ENCODE peak calls at places on chromosomes 5 and 9, in six cellular contexts. M is sigmoid colon, H is bronchial epithelial cell, V is uterus, I is left ventricle myocardium inferior, B is stomach. K is an unnamed sample. For H3K36me3, the result is how much of the 10 kb centered on the place peaks cover.

GRCh38 chr5:158120760-158121159 is 261.8 kb upstream of the CLINT1 start:
- DNase-seq in I (no peak), B (no peak), M (no peak), V (no peak), H (no peak), K (no peak)

GRCh38 chr5:9176641-9177040 is 369.2 kb downstream of the SEMA5A start:
- DNase-seq in M (no peak), H (no peak), I (no peak), V (no peak), B (no peak), K (no peak)

GRCh38 chr9:112032733-112033132 is 136.1 kb downstream of the UGCG start:
- DNase-seq in M (no peak), I (no peak), H (no peak), B (no peak), V (no peak), K (no peak)

GRCh38 chr5:87009146-87009545 is 258.5 kb upstream of the RASA1 start:
- DNase-seq in V (no peak), B (no peak), I (no peak), M (no peak), H (no peak), K (no peak)

GRCh38 chr5:122078116-122078865 is at the start of gene LOX:
- DNase-seq in M (peak), H (peak), I (peak), V (peak), B (peak), K (no peak)

GRCh38 chr5:137491121-137491520 is 8.0 kb downstream of the SPOCK1 start:
- DNase-seq in V (no peak), H (peak), M (no peak), B (no peak), I (no peak), K (no peak)

GRCh38 chr5:160272889-160273288 is 39.5 kb downstream of the CCNJL start:
- DNase-seq in B (no peak), M (no peak), V (no peak), H (no peak), I (no peak), K (no peak)

GRCh38 chr5:91074615-91075014 is 308.5 kb downstream of the ARRDC3 start:
- DNase-seq in I (no peak), V (no peak), H (peak), B (no peak), M (no peak), K (no peak)

GRCh38 chr5:37723147-37723961 is 116.5 kb downstream of the GDNF start:
- DNase-seq in V (no peak), B (no peak), I (no peak), H (no peak), M (peak), K (no peak)

GRCh38 chr5:956941-957729 is 51.5 kb upstream of the NKD2 start:
- DNase-seq in H (no peak), V (no peak), I (no peak), B (no peak), M (no peak), K (peak)

GRCh38 chr5:65475336-65475735 is 6.4 kb downstream of the ADAMTS6 start:
- DNase-seq in I (no peak), V (no peak), B (no peak), H (no peak), M (no peak), K (no peak)

GRCh38 chr9:135410421-135410820 is 69.2 kb upstream of the PPP1R26 start:
- DNase-seq in M (no peak), H (no peak), I (no peak), B (no peak), V (no peak), K (no peak)

GRCh38 chr9:68750786-68751185 is 45.7 kb downstream of the PIP5K1B start:
- DNase-seq in H (peak), M (no peak), B (no peak), V (no peak), I (no peak), K (no peak)

GRCh38 chr9:122614362-122614761 is at the start of gene OR1Q1:
- DNase-seq in I (no peak), B (no peak), M (no peak), H (no peak), V (no peak), K (no peak)

GRCh38 chr9:119184265-119184936 is 184.8 kb downstream of the BRINP1 start:
- DNase-seq in V (no peak), H (no peak), M (no peak), I (no peak), B (no peak), K (no peak)

GRCh38 chr9:133167096-133167695 is 3.5 kb upstream of the GBGT1 start:
- DNase-seq in B (no peak), I (no peak), M (no peak), H (no peak), V (no peak), K (no peak)

GRCh38 chr5:133423031-133423617 is 189.2 kb downstream of the FSTL4 start:
- DNase-seq in B (no peak), M (no peak), V (no peak), H (no peak), I (no peak), K (no peak)

GRCh38 chr5:27821681-27822080 is 783.3 kb upstream of the CDH9 start:
- DNase-seq in V (no peak), H (no peak), I (no peak), B (no peak), M (no peak), K (no peak)

GRCh38 chr5:154782812-154783592 is 27.8 kb downstream of the LARP1 start:
- DNase-seq in H (no peak), V (no peak), I (no peak), M (no peak), B (no peak), K (no peak)

GRCh38 chr9:76116913-76117312 is 226.4 kb downstream of the PCSK5 start:
- DNase-seq in V (no peak), H (peak), B (no peak), I (no peak), M (no peak), K (no peak)

GRCh38 chr5:153372433-153373167 is 117.9 kb upstream of the GRIA1 start:
- DNase-seq in H (peak), V (no peak), I (no peak), B (no peak), M (no peak), K (no peak)

GRCh38 chr9:119701651-119702050 is 332.4 kb upstream of the BRINP1 start:
- DNase-seq in I (no peak), V (no peak), B (no peak), H (no peak), M (no peak), K (no peak)

GRCh38 chr9:93127395-93127911 is 6.6 kb downstream of the NINJ1 start:
- DNase-seq in H (no peak), I (peak), M (peak), V (peak), B (no peak), K (no peak)

GRCh38 chr5:673837-674629 is 19.1 kb downstream of the TPPP start:
- DNase-seq in M (peak), H (no peak), I (peak), B (no peak), V (no peak), K (no peak)

GRCh38 chr9:69822091-69822750 is 1.6 kb downstream of the CFAP95 start:
- DNase-seq in B (no peak), I (no peak), M (no peak), V (no peak), H (peak), K (peak)

GRCh38 chr9:113675475-113675941 is 200.6 kb upstream of the ZNF618 start:
- DNase-seq in M (peak), V (peak), B (peak), H (peak), I (peak), K (no peak)

GRCh38 chr9:4299006-4299795 is 667 bp downstream of the GLIS3 start:
- DNase-seq in H (no peak), B (peak), I (peak), V (peak), M (peak), K (peak)

GRCh38 chr5:61969347-61969746 is 336.7 kb upstream of the KIF2A start:
- DNase-seq in B (no peak), I (no peak), M (no peak), H (peak), V (no peak), K (no peak)

GRCh38 chr9:108755979-108756378 is 99.8 kb downstream of the ACTL7B start:
- DNase-seq in V (no peak), M (no peak), I (no peak), B (no peak), H (no peak), K (no peak)

GRCh38 chr5:131635755-131636479 is 888 bp upstream of the RAPGEF6 start:
- DNase-seq in V (no peak), H (no peak), B (no peak), I (no peak), M (no peak), K (peak)

GRCh38 chr9:87063883-87064282 is 116.6 kb upstream of the GAS1 start:
- DNase-seq in V (peak), M (no peak), I (no peak), H (peak), B (no peak), K (no peak)

GRCh38 chr5:127875235-127876021 is 172.2 kb downstream of the CCDC192 start:
- DNase-seq in I (peak), H (peak), B (peak), M (no peak), V (peak), K (peak)

GRCh38 chr5:34833991-34834793 is 4.8 kb upstream of the TTC23L start:
- DNase-seq in H (peak), V (no peak), I (no peak), M (no peak), B (no peak), K (no peak)

GRCh38 chr5:179344301-179345178 is 721 bp downstream of the ADAMTS2 start:
- DNase-seq in I (no peak), M (no peak), V (no peak), H (no peak), B (no peak), K (no peak)
- H3K4me3 ChIP-seq in I (peak), M (peak), V (peak), H (no peak), B (peak), K (no peak)

GRCh38 chr9:107333363-107333762 is 50.3 kb downstream of the RAD23B start:
- DNase-seq in H (no peak), I (no peak), B (no peak), V (no peak), M (no peak), K (no peak)

GRCh38 chr9:107335331-107335730 is 52.3 kb downstream of the RAD23B start:
- DNase-seq in V (no peak), H (no peak), I (no peak), M (no peak), B (no peak), K (no peak)

GRCh38 chr9:107336718-107337360 is 53.8 kb downstream of the RAD23B start:
- DNase-seq in B (peak), I (no peak), M (no peak), H (peak), V (no peak), K (no peak)

GRCh38 chr9:107332883-107333282 is 49.8 kb downstream of the RAD23B start:
- DNase-seq in I (no peak), B (no peak), M (no peak), V (no peak), H (no peak), K (no peak)

GRCh38 chr9:107334103-107334776 is 51.2 kb downstream of the RAD23B start:
- DNase-seq in B (no peak), M (no peak), V (no peak), H (no peak), I (no peak), K (no peak)
- H3K36me3 ChIP-seq in B (half or more), M (under half), V (under half), H (under half), I (half or more), K (under half)

GRCh38 chr5:175849153-175849552 is 22.2 kb upstream of the CPLX2 start:
- DNase-seq in M (no peak), V (no peak), B (no peak), I (no peak), H (no peak), K (no peak)

GRCh38 chr5:175848676-175849075 is 22.7 kb upstream of the CPLX2 start:
- DNase-seq in B (no peak), H (no peak), M (no peak), I (no peak), V (no peak), K (no peak)

GRCh38 chr5:175846332-175846731 is 25.0 kb upstream of the CPLX2 start:
- DNase-seq in M (no peak), H (no peak), I (no peak), V (no peak), B (no peak), K (no peak)

GRCh38 chr5:175847061-175847460 is 24.3 kb upstream of the CPLX2 start:
- DNase-seq in H (no peak), V (no peak), M (no peak), B (no peak), I (no peak), K (no peak)

DNA sequence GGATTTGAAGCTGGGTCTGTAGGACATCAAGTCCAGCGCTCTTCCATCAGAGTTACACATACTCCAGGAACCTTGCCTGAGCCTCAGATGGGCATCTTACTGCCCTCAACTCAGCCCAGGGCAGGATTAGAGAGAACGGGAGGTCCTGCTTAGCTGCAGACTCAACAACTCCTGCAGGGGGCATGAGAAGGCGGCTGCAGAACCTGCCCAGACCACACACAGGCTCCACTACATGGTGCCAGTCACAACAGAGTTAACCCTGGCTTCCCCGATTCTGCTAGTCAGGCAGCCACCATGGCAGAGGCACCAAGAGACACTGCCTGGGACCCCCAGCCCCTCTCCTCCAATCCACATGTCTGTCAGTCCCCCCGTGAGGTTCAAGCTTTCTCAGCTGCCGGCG is 23.9 kb upstream of the CPLX2 start:
- DNase-seq in H (no peak), I (no peak), B (no peak), M (no peak), V (no peak), K (no peak)
- TF ChIP-seq CTCF in H (no peak), I (peak), B (no peak), M (no peak), V (no peak), K (peak)

GRCh38 chr5:59062986-59063683 is 480.3 kb downstream of the RAB3C start:
- DNase-seq in I (no peak), H (no peak), M (no peak), V (no peak), B (no peak), K (no peak)
- H3K4me3 ChIP-seq in I (no peak), H (no peak), M (no peak), V (no peak), B (no peak), K (no peak)

GRCh38 chr5:139148986-139149385 is 49.2 kb downstream of the SIL1 start:
- DNase-seq in I (no peak), M (no peak), B (no peak), H (peak), V (no peak), K (no peak)

GRCh38 chr5:139148306-139148705 is 49.9 kb downstream of the SIL1 start:
- DNase-seq in V (no peak), M (no peak), I (no peak), H (peak), B (peak), K (no peak)

GRCh38 chr5:139147743-139148079 is 50.5 kb downstream of the SIL1 start:
- DNase-seq in I (peak), V (peak), B (peak), M (peak), H (peak), K (no peak)

GRCh38 chr5:139150359-139150999 is 47.7 kb downstream of the SIL1 start:
- DNase-seq in I (no peak), V (no peak), M (no peak), B (no peak), H (no peak), K (no peak)

DNA sequence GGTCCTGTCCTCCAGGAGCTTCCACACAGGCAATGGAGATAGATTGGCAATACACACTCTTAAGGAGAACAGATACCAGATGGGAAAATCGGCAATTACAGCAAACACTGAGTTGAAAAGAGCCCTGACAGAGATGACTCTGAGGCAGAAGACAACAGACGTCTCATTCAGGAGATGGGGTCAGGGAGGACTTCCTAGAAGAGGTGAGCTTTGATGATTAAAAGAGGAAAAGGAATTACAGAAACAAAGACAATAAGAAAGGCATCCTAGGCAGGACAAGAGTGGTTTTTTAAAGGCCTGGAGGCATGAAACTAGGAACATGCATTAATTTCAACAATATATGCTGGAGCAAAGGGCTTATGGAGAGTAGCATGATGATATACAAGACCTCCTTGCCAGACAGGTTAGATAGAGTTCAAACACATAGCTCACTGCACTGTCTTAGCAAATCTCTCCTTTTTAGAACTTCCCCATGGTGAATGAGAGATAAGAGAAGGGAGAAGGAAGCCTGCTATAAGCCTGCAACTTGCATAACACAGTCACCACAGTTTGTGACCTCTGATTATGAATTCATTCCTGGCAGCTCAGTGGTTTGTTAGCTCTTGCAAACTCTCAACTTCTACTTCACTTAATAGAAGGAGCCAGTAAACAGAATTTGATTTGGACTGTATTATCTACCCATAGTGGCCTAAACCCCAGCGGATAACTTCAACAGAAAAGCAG is 48.5 kb downstream of the SIL1 start:
- DNase-seq in V (no peak), M (no peak), H (no peak), B (no peak), I (no peak), K (no peak)
- H3K36me3 ChIP-seq in V (under half), M (under half), H (under half), B (under half), I (under half), K (under half)

GRCh38 chr5:56314536-56314935 is 81.4 kb upstream of the ANKRD55 start:
- DNase-seq in I (peak), H (no peak), V (no peak), B (no peak), M (no peak), K (peak)
- TF ChIP-seq CTCF in I (peak), H (peak), V (no peak), B (no peak), M (no peak), K (peak)

GRCh38 chr5:141872496-141873356 is 5.5 kb downstream of the PCDH1 start:
- DNase-seq in B (no peak), M (no peak), V (peak), H (no peak), I (peak), K (no peak)

GRCh38 chr5:141870226-141870625 is 8.0 kb downstream of the PCDH1 start:
- DNase-seq in H (no peak), B (peak), I (peak), M (peak), V (no peak), K (no peak)

GRCh38 chr5:141873933-141874261 is 4.3 kb downstream of the PCDH1 start:
- DNase-seq in I (no peak), M (no peak), H (no peak), V (peak), B (no peak), K (no peak)

GRCh38 chr5:141870871-141871270 is 7.3 kb downstream of the PCDH1 start:
- DNase-seq in M (peak), I (peak), V (peak), B (peak), H (peak), K (no peak)

GRCh38 chr5:141871870-141872269 is 6.3 kb downstream of the PCDH1 start:
- DNase-seq in V (no peak), H (no peak), B (no peak), M (no peak), I (no peak), K (no peak)
- H3K4me3 ChIP-seq in V (no peak), H (no peak), B (no peak), M (no peak), I (no peak), K (no peak)

DNA sequence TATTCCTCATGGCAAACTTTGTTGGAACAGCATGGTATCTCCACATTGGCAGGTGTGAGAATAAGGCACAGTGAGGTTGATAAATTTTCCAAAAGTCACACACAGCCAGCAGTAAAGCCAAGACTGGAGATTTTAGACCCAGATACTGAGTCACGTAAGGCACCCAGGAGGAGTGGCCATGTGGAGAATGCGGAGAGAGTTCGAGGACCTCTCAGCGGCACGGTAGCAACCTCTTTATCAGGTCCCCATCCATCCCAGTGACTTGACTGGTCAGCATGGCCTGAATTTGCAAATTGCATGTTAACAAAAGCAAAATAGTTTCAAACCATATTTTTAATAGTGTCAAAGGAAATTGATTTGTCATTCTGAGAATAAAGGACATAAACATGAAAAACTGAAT is 183.4 kb downstream of the DOCK8 start:
- DNase-seq in H (no peak), I (no peak), M (no peak), V (no peak), B (no peak), K (no peak)
- H3K36me3 ChIP-seq in H (under half), I (under half), M (under half), V (under half), B (half or more), K (under half)